ENCODE peak calls at places on chromosome 16, in ten cellular contexts. T, G, C, O, L, S, K, B, Q and P are unnamed samples.

GRCh38 chr16:2008631-2009301 is 855 bp downstream of the ZNF598 start:
- DNase-seq in C (no peak), K (peak; percentile 36), G (no peak), T (no peak), Q (no peak), S (no peak), O (no peak), B (no peak), L (no peak), P (no peak)

GRCh38 chr16:66706506-66706880 is 9.9 kb upstream of the CMTM4 start:
- DNase-seq in B (no peak), Q (no peak), C (no peak), O (no peak), L (no peak), K (no peak), G (peak; percentile 51), T (peak; percentile 14), S (no peak), P (no peak)

GRCh38 chr16:50313596-50314483 is 47.5 kb downstream of the ADCY7 start:
- DNase-seq in T (peak; percentile 22), O (no peak), Q (no peak), K (peak; percentile 42), B (no peak), L (no peak), C (no peak), G (peak; percentile 87), S (no peak), P (no peak)

GRCh38 chr16:79003026-79003617 is 597.4 kb downstream of the MAF start:
- DNase-seq in B (no peak), L (no peak), Q (no peak), O (no peak), S (no peak), T (no peak), C (no peak), K (no peak), G (no peak), P (no peak)

GRCh38 chr16:83344014-83344413 is 463.8 kb upstream of the HSBP1 start:
- DNase-seq in K (peak; percentile 53), C (peak; percentile 17), O (no peak), G (no peak), L (no peak), S (peak; percentile 59), Q (no peak), T (no peak), B (no peak), P (no peak)

GRCh38 chr16:28844226-28844885 is 1.8 kb downstream of the TUFM start:
- DNase-seq in Q (no peak), T (no peak), O (no peak), S (no peak), L (no peak), C (no peak), G (no peak), K (no peak), B (no peak), P (no peak)

GRCh38 chr16:27197004-27197403 is 6.3 kb upstream of the KDM8 start:
- DNase-seq in L (no peak), Q (no peak), G (no peak), B (no peak), S (no peak), C (no peak), O (no peak), T (no peak), K (no peak), P (no peak)

GRCh38 chr16:15033309-15033707 is 22.6 kb downstream of the NTAN1 start:
- DNase-seq in G (peak; percentile 56), B (no peak), K (peak; percentile 51), S (no peak), T (no peak), O (no peak), L (no peak), C (no peak), Q (no peak), P (no peak)

GRCh38 chr16:84647830-84648594 is at the start of gene KLHL36:
- DNase-seq in L (peak; percentile 33), B (peak; percentile 72), K (peak; percentile 48), C (peak; percentile 46), Q (peak; percentile 78), S (peak; percentile 10), T (peak; percentile 49), G (peak; percentile 84), O (peak; percentile 53), P (peak; percentile 57)

GRCh38 chr16:48441863-48442279 is 56.7 kb upstream of the SIAH1 start:
- DNase-seq in O (no peak), K (no peak), C (peak; percentile 84), S (no peak), B (no peak), T (no peak), Q (no peak), L (no peak), G (no peak), P (no peak)

GRCh38 chr16:66369055-66369592 is 2.6 kb downstream of the CDH5 start:
- DNase-seq in K (no peak), O (no peak), L (no peak), G (no peak), T (no peak), Q (no peak), B (no peak), C (no peak), S (no peak), P (no peak)

GRCh38 chr16:85554791-85555548 is 58.2 kb upstream of the GSE1 start:
- DNase-seq in G (no peak), O (no peak), L (no peak), B (peak; percentile 53), C (peak; percentile 52), K (peak; percentile 72), T (no peak), Q (peak; percentile 76), S (no peak), P (no peak)

GRCh38 chr16:72858611-72859493 is 189.1 kb downstream of the ZFHX3 start:
- DNase-seq in B (no peak), S (no peak), L (no peak), Q (no peak), O (no peak), G (no peak), T (peak; percentile 56), K (no peak), C (no peak), P (no peak)

GRCh38 chr16:49471038-49471727 is 97.6 kb downstream of the C16orf78 start:
- DNase-seq in G (peak; percentile 18), O (no peak), C (no peak), S (no peak), L (no peak), T (no peak), B (no peak), Q (no peak), K (no peak), P (no peak)

GRCh38 chr16:30655815-30656347 is 2.4 kb upstream of the FBRS start:
- DNase-seq in Q (no peak), B (no peak), L (no peak), T (no peak), C (no peak), S (no peak), K (no peak), O (no peak), G (no peak), P (no peak)

GRCh38 chr16:8686031-8686621 is 11.7 kb downstream of the ABAT start:
- DNase-seq in Q (no peak), T (peak; percentile 77), B (no peak), C (no peak), G (no peak), S (no peak), K (peak; percentile 15), O (no peak), L (no peak), P (no peak)

GRCh38 chr16:49869731-49870130 is 13.8 kb upstream of the ZNF423 start:
- DNase-seq in K (no peak), Q (no peak), L (no peak), B (no peak), O (no peak), G (no peak), S (no peak), C (no peak), T (no peak), P (no peak)

GRCh38 chr16:27972500-27972899 is 91.0 kb downstream of the GSG1L start:
- DNase-seq in T (no peak), O (no peak), S (no peak), Q (peak; percentile 10), C (peak; percentile 72), G (no peak), B (peak; percentile 26), K (peak; percentile 46), L (peak; percentile 24), P (peak; percentile 39)

GRCh38 chr16:87431926-87432325 is 39.8 kb downstream of the MAP1LC3B start:
- DNase-seq in G (no peak), Q (no peak), O (no peak), T (no peak), L (no peak), C (no peak), K (peak; percentile 54), B (no peak), S (no peak), P (no peak)

GRCh38 chr16:68368602-68368944 is 57.8 kb downstream of the PRMT7 start:
- DNase-seq in B (no peak), C (no peak), O (no peak), Q (peak; percentile 14), L (no peak), G (no peak), K (no peak), T (no peak), S (no peak), P (no peak)

GRCh38 chr16:81940781-81941560 is 70.3 kb downstream of the SDR42E1 start:
- DNase-seq in O (no peak), G (no peak), Q (no peak), S (no peak), T (no peak), B (no peak), K (peak; percentile 73), L (peak; percentile 41), C (peak; percentile 73), P (no peak)

GRCh38 chr16:21101631-21102420 is 48.8 kb downstream of the DNAH3 start:
- DNase-seq in S (no peak), C (peak; percentile 53), G (no peak), K (peak; percentile 14), B (no peak), T (no peak), Q (no peak), L (no peak), O (no peak), P (peak; percentile 44)

GRCh38 chr16:28990375-28991040 is 5.7 kb downstream of the LAT start:
- DNase-seq in C (no peak), L (no peak), S (no peak), Q (no peak), G (no peak), O (no peak), K (no peak), T (no peak), B (peak; percentile 63), P (no peak)

GRCh38 chr16:27726621-27727275 is 176.8 kb downstream of the KATNIP start:
- DNase-seq in O (no peak), Q (no peak), T (no peak), S (no peak), L (no peak), G (no peak), C (no peak), K (no peak), B (no peak), P (no peak)

GRCh38 chr16:57430955-57431354 is 16.2 kb downstream of the CIAPIN1 start:
- DNase-seq in C (no peak), G (no peak), B (no peak), L (no peak), K (no peak), T (no peak), O (no peak), Q (no peak), S (no peak), P (no peak)

GRCh38 chr16:69610356-69610755 is 44.6 kb downstream of the NFAT5 start:
- DNase-seq in S (no peak), L (no peak), T (no peak), C (no peak), K (no peak), O (no peak), G (no peak), B (no peak), Q (no peak), P (no peak)

GRCh38 chr16:84059111-84059510 is 16.5 kb upstream of the SLC38A8 start:
- DNase-seq in S (no peak), Q (no peak), C (no peak), G (no peak), O (no peak), B (no peak), L (no peak), K (no peak), T (no peak), P (no peak)

GRCh38 chr16:67150058-67150832 is 553 bp downstream of the B3GNT9 start:
- DNase-seq in L (peak; percentile 40), G (peak; percentile 74), C (peak; percentile 62), O (no peak), S (no peak), K (peak; percentile 42), T (no peak), Q (no peak), B (peak; percentile 36), P (no peak)